ENCODE peak calls at places on chromosome 15, in six cellular contexts. P is heart left ventricle; U is A172; H is stimulated activated CD8-positive, alpha-beta memory T cell treated with anti-CD3 and anti-CD28 coated beads, Interleukin-4, amount 100 ng/mL, for 24 hours; D is endodermal cell; V is psoas muscle. G is an unnamed sample.

GRCh38 chr15:29312387-29312786 is 42.8 kb upstream of the NSMCE3 start:
- DNase-seq in H (no peak), V (no peak), D (no peak), P (no peak), U (no peak), G (no peak)

GRCh38 chr15:43896543-43896942 is 69.7 kb downstream of the WDR76 start:
- DNase-seq in P (no peak), D (no peak), U (no peak), V (no peak), H (no peak), G (no peak)

GRCh38 chr15:56168394-56168793 is 75.3 kb downstream of the RFX7 start:
- DNase-seq in H (no peak), P (no peak), U (peak; percentile 9), V (no peak), D (no peak), G (no peak)

GRCh38 chr15:34493001-34493400 is 55.4 kb upstream of the GOLGA8A start:
- DNase-seq in U (no peak), H (no peak), V (no peak), P (no peak), D (no peak), G (no peak)

GRCh38 chr15:29183071-29183831 is 86.4 kb downstream of the NSMCE3 start:
- DNase-seq in V (no peak), H (no peak), D (no peak), U (peak; percentile 29), P (no peak), G (no peak)

GRCh38 chr15:96339662-96340347 is 9.3 kb downstream of the NR2F2 start:
- DNase-seq in V (no peak), U (no peak), D (no peak), H (no peak), P (no peak), G (no peak)

GRCh38 chr15:66078196-66078928 is 175.2 kb downstream of the MEGF11 start:
- DNase-seq in H (no peak), U (no peak), V (no peak), P (no peak), D (peak; percentile 70), G (no peak)

GRCh38 chr15:57405133-57405532 is 28.8 kb downstream of the CGNL1 start:
- DNase-seq in H (no peak), V (no peak), U (no peak), P (no peak), D (no peak), G (no peak)

GRCh38 chr15:59723686-59724336 is 34.7 kb upstream of the BNIP2 start:
- DNase-seq in V (no peak), P (no peak), D (no peak), U (no peak), H (no peak), G (no peak)

GRCh38 chr15:83158393-83158792 is 49.2 kb downstream of the HDGFL3 start:
- DNase-seq in P (no peak), H (no peak), U (no peak), D (no peak), V (no peak), G (no peak)

GRCh38 chr15:33941279-33942063 is 26.8 kb upstream of the CHRM5 start:
- DNase-seq in H (no peak), U (no peak), D (no peak), P (no peak), V (no peak), G (no peak)

G was measured in stimulated activated naive B cell treated with anti-CD40 and anti-IgM and Interleukin-4, amounts not matched to agents 10 μg/mL and 1 μg/mL and 100 μg/mL, for 72 hours.